ENCODE peak calls at places on chromosome 22, in nine cellular contexts. I is activated T-helper 9 cell treated with anti-CD3 and anti-CD28 coated beads, Interleukin-2, amount 50 U/mL, for 16 hours; H is activated CD4-positive, alpha-beta T cell treated with anti-CD3 and anti-CD28 coated beads, Interleukin-2, amount 50 U/mL, for 48 hours; Q is occipital lobe; L is stimulated activated CD4-positive, alpha-beta T cell treated with anti-CD3 and anti-CD28 coated beads, Interleukin-12 subunit alpha, Interleukin-12 subunit beta, amount 100 ng/mL, for 4 hours; M is COR-L47; O is BJ; C is stimulated activated CD8-positive, alpha-beta memory T cell treated with anti-CD3 and anti-CD28 coated beads, Interleukin-7, amount 100 ng/mL, for 1 hour; Y is right cardiac atrium. W is an unnamed sample.

GRCh38 chr22:39239561-39240423 is 5.0 kb downstream of the PDGFB start:
- DNase-seq in I (no peak), H (no peak), Q (no peak), L (no peak), M (peak), O (no peak), C (no peak), Y (peak), W (no peak)

GRCh38 chr22:24707477-24707816 is 67.1 kb downstream of the PIWIL3 start:
- DNase-seq in I (no peak), H (no peak), Q (no peak), L (no peak), M (peak), O (no peak), C (no peak), Y (no peak), W (no peak)

GRCh38 chr22:37981282-37982011 is 2.9 kb downstream of the SOX10 start:
- DNase-seq in I (no peak), H (no peak), Q (no peak), L (no peak), M (no peak), O (no peak), C (no peak), Y (no peak), W (no peak)

GRCh38 chr22:38984224-38984623 is 2.1 kb downstream of the APOBEC3B start:
- DNase-seq in I (no peak), H (no peak), Q (no peak), L (no peak), M (no peak), O (no peak), C (no peak), Y (no peak), W (no peak)

GRCh38 chr22:40857309-40857851 is 432 bp downstream of the XPNPEP3 start:
- DNase-seq in I (no peak), H (no peak), Q (no peak), L (no peak), M (no peak), O (no peak), C (peak), Y (no peak), W (no peak)

GRCh38 chr22:24285245-24285644 is 14.6 kb downstream of the SPECC1L start:
- DNase-seq in I (no peak), H (no peak), Q (no peak), L (no peak), M (no peak), O (no peak), C (no peak), Y (no peak), W (no peak)

GRCh38 chr22:33867118-33867863 is 53.0 kb downstream of the LARGE1 start:
- DNase-seq in I (no peak), H (no peak), Q (no peak), L (no peak), M (no peak), O (no peak), C (no peak), Y (no peak), W (no peak)

GRCh38 chr22:19800761-19801244 is 40.2 kb downstream of the TBX1 start:
- DNase-seq in I (no peak), H (no peak), Q (no peak), L (no peak), M (no peak), O (no peak), C (no peak), Y (peak), W (no peak)

GRCh38 chr22:48888466-48889208 is 939.0 kb downstream of the BRD1 start:
- DNase-seq in I (no peak), H (no peak), Q (no peak), L (no peak), M (no peak), O (no peak), C (no peak), Y (no peak), W (no peak)

GRCh38 chr22:25475554-25476022 is 88.9 kb upstream of the GRK3 start:
- DNase-seq in I (no peak), H (no peak), Q (no peak), L (no peak), M (peak), O (no peak), C (no peak), Y (no peak), W (peak)